ENCODE peak calls at places on chromosome 17, in six cellular contexts. S is neuronal stem cell; C is CD4-positive, CD25-positive, alpha-beta regulatory T cell; U is prostate gland; N is A549; F is small intestine. Z is an unnamed sample.

GRCh38 chr17:44901323-44901965 is 2.2 kb upstream of the EFTUD2 start:
- DNase-seq in U (no peak), S (no peak), F (no peak), N (peak; percentile 62), C (no peak), Z (peak; percentile 71)

GRCh38 chr17:38421871-38422819 is 6.1 kb upstream of the ARHGAP23 start:
- DNase-seq in F (no peak), C (no peak), N (no peak), U (no peak), S (no peak), Z (no peak)

GRCh38 chr17:74690409-74690825 is 22.3 kb downstream of the CD300LF start:
- DNase-seq in U (no peak), S (no peak), N (no peak), F (no peak), C (no peak), Z (no peak)

GRCh38 chr17:3524024-3524423 is 33.6 kb downstream of the TRPV3 start:
- DNase-seq in U (no peak), C (no peak), S (no peak), N (no peak), F (no peak), Z (no peak)

GRCh38 chr17:59558953-59559352 is 6.5 kb upstream of the DHX40 start:
- DNase-seq in C (no peak), S (no peak), U (no peak), N (no peak), F (peak; percentile 5), Z (no peak)

GRCh38 chr17:6508519-6509294 is 47.6 kb downstream of the PITPNM3 start:
- DNase-seq in S (no peak), U (no peak), F (no peak), C (no peak), N (no peak), Z (no peak)

GRCh38 chr17:651596-651995 is 63.0 kb downstream of the VPS53 start:
- DNase-seq in U (no peak), F (no peak), C (no peak), N (no peak), S (no peak), Z (no peak)

GRCh38 chr17:65035191-65035590 is 21.3 kb downstream of the GNA13 start:
- DNase-seq in F (no peak), S (no peak), U (no peak), C (no peak), N (no peak), Z (no peak)

GRCh38 chr17:66138120-66138519 is 53.8 kb downstream of the CEP112 start:
- DNase-seq in U (no peak), N (no peak), S (no peak), C (no peak), F (no peak), Z (no peak)

GRCh38 chr17:46818929-46819859 is 702 bp upstream of the WNT3 start:
- DNase-seq in C (no peak), F (no peak), N (no peak), S (peak; percentile 59), U (no peak), Z (no peak)

GRCh38 chr17:65750678-65751077 is 189.2 kb upstream of the AXIN2 start:
- DNase-seq in N (peak; percentile 91), F (peak; percentile 86), U (peak; percentile 92), C (peak; percentile 63), S (no peak), Z (peak; percentile 96)

GRCh38 chr17:40060887-40061480 is 1.8 kb upstream of the THRA start:
- DNase-seq in S (no peak), N (no peak), C (no peak), F (no peak), U (no peak), Z (no peak)

GRCh38 chr17:50883850-50884291 is 17.7 kb upstream of the TOB1 start:
- DNase-seq in C (no peak), S (no peak), U (no peak), F (peak; percentile 71), N (no peak), Z (peak; percentile 33)

GRCh38 chr17:15501282-15501681 is 33.9 kb upstream of the CDRT4 start:
- DNase-seq in F (no peak), N (no peak), C (no peak), U (no peak), S (no peak), Z (no peak)

GRCh38 chr17:39739020-39739884 is 1.5 kb downstream of the GRB7 start:
- DNase-seq in N (peak; percentile 80), S (no peak), C (no peak), U (peak; percentile 89), F (peak; percentile 97), Z (peak; percentile 79)

GRCh38 chr17:38741853-38742421 is 6.2 kb downstream of the PCGF2 start:
- DNase-seq in N (no peak), C (no peak), F (peak; percentile 76), U (peak; percentile 64), S (no peak), Z (no peak)

GRCh38 chr17:19248923-19249574 is 11.9 kb downstream of the EPN2 start:
- DNase-seq in U (peak; percentile 74), S (no peak), C (no peak), F (no peak), N (no peak), Z (peak; percentile 52)

GRCh38 chr17:65359016-65359415 is 202.4 kb downstream of the AXIN2 start:
- DNase-seq in C (no peak), F (no peak), N (no peak), U (no peak), S (no peak), Z (peak; percentile 85)

GRCh38 chr17:7383742-7384488 is 3.0 kb downstream of the TNK1 start:
- DNase-seq in C (peak; percentile 86), F (peak; percentile 31), S (no peak), N (no peak), U (no peak), Z (no peak)

GRCh38 chr17:60065867-60066266 is 12.9 kb downstream of the HEATR6 start:
- DNase-seq in N (no peak), U (no peak), F (no peak), C (no peak), S (no peak), Z (peak; percentile 49)

GRCh38 chr17:4968166-4968915 is 724 bp upstream of the SPAG7 start:
- DNase-seq in C (no peak), N (no peak), U (peak; percentile 19), F (no peak), S (no peak), Z (no peak)

GRCh38 chr17:66437466-66438026 is 135.1 kb downstream of the PRKCA start:
- DNase-seq in C (no peak), U (no peak), F (no peak), S (no peak), N (no peak), Z (no peak)

GRCh38 chr17:19021622-19022083 is 17.1 kb upstream of the FAM83G start:
- DNase-seq in F (no peak), N (no peak), C (peak; percentile 18), S (no peak), U (no peak), Z (no peak)

GRCh38 chr17:77875881-77876509 is 82.5 kb upstream of the TNRC6C start:
- DNase-seq in U (no peak), C (no peak), F (no peak), N (peak; percentile 49), S (no peak), Z (no peak)

GRCh38 chr17:11296994-11297393 is 56.0 kb downstream of the SHISA6 start:
- DNase-seq in C (no peak), F (peak; percentile 17), S (peak; percentile 11), N (peak; percentile 44), U (no peak), Z (peak; percentile 11)

GRCh38 chr17:44187131-44187899 is 543 bp downstream of the TMUB2 start:
- DNase-seq in C (peak; percentile 56), N (no peak), S (no peak), U (no peak), F (peak; percentile 34), Z (peak; percentile 59)

GRCh38 chr17:9298135-9298534 is 276.8 kb downstream of the NTN1 start:
- DNase-seq in C (no peak), N (no peak), U (no peak), S (no peak), F (peak; percentile 90), Z (no peak)

GRCh38 chr17:72123496-72123963 is 2.7 kb downstream of the SOX9 start:
- DNase-seq in F (no peak), U (no peak), N (no peak), C (no peak), S (no peak), Z (no peak)

GRCh38 chr17:72122002-72122310 is 1.1 kb downstream of the SOX9 start:
- DNase-seq in F (peak; percentile 35), C (no peak), N (no peak), U (no peak), S (no peak), Z (no peak)

GRCh38 chr17:72122336-72122667 is 1.5 kb downstream of the SOX9 start:
- DNase-seq in C (no peak), U (no peak), N (no peak), F (no peak), S (no peak), Z (no peak)

GRCh38 chr17:72123964-72124791 is 3.4 kb downstream of the SOX9 start:
- DNase-seq in F (peak; percentile 21), C (no peak), S (no peak), N (no peak), U (no peak), Z (no peak)

DNA sequence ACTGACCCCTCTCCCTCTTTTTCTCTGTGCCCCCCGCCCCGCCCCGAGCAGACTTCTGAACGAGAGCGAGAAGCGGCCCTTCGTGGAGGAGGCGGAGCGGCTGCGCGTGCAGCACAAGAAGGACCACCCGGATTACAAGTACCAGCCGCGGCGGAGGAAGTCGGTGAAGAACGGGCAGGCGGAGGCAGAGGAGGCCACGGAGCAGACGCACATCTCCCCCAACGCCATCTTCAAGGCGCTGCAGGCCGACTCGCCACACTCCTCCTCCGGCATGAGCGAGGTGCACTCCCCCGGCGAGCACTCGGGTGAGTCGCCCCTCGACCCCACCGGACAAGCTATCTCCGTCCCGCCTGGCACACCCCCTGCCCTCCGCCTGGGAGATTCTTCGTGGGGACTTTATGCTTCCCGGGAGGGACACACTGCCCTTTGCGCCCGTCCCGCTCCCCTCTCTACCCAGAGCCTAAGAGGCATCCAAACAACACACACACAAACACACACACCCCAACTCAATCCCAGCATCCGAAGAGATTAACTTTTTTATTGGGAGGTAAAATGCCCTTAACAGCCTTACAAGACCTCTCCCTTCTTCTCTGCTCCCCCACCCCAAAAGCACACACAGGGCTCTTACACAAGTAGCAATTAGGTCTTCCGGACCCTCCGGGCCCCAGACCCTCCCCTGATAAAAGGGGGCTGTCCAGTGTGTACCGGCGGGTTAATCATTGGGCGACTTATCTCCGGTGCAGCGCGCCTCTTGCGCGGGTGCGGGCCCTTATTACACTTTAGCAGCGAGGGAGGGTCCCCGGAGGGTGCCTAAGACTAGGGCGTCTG is 2.1 kb downstream of the SOX9 start:
- DNase-seq in C (no peak), U (no peak), F (peak; percentile 65), N (no peak), S (no peak), Z (no peak)
- H3K4me3 ChIP-seq in C (no peak overlapping the region), U (peak overlapping the region; percentile 81), F (peak overlapping the region; percentile 63), N (peak overlapping the region; percentile 82), S (peak overlapping the region; percentile 65), Z (peak overlapping the region; percentile 88)

GRCh38 chr17:67716405-67716798 is 1.3 kb upstream of the NOL11 start:
- DNase-seq in C (no peak), N (no peak), U (no peak), F (no peak), S (no peak), Z (no peak)
- H3K4me3 ChIP-seq in C (no peak overlapping the region), N (no peak overlapping the region), U (no peak overlapping the region), F (no peak overlapping the region), S (no peak overlapping the region), Z (no peak overlapping the region)

GRCh38 chr17:81025756-81026155 is 9.2 kb upstream of the BAIAP2 start:
- DNase-seq in N (no peak), C (no peak), S (no peak), U (no peak), F (no peak), Z (no peak)
- H3K4me3 ChIP-seq in N (no peak overlapping the region), C (no peak overlapping the region), S (no peak overlapping the region), U (no peak overlapping the region), F (no peak overlapping the region), Z (no peak overlapping the region)

GRCh38 chr17:57537524-57538410 is 207.3 kb downstream of the CCDC182 start:
- DNase-seq in C (peak; percentile 12), U (no peak), F (no peak), N (no peak), S (peak; percentile 90), Z (no peak)
- H3K4me3 ChIP-seq in C (peak overlapping the region; percentile 70), U (no peak overlapping the region), F (no peak overlapping the region), N (no peak overlapping the region), S (peak overlapping the region; percentile 5), Z (no peak overlapping the region)

Z was measured in bronchial epithelial cell.